ENCODE peak calls at places on chromosomes 11 and 22, in six cellular contexts. F is SK-N-SH, L is HepG2, A is K562, B is GM12892, J is GM12878. P is an unnamed sample.

GRCh38 chr11:19101803-19102520 is 15.0 kb upstream of the ZDHHC13 start:
- DNase-seq in L (no peak), J (no peak), B (no peak), F (no peak), A (no peak), P (no peak)

GRCh38 chr11:95354304-95354703 is 123.3 kb upstream of the SESN3 start:
- DNase-seq in F (no peak), J (no peak), A (no peak), B (no peak), L (no peak), P (no peak)

GRCh38 chr22:17106785-17107546 is 14.2 kb downstream of the TMEM121B start:
- DNase-seq in L (no peak), A (no peak), B (no peak), F (no peak), J (no peak), P (peak; percentile 59)

GRCh38 chr11:117877120-117877784 is 794 bp upstream of the FXYD6 start:
- DNase-seq in A (no peak), L (no peak), J (no peak), F (no peak), B (no peak), P (no peak)

GRCh38 chr11:76270387-76270786 is 64.1 kb upstream of the WNT11 start:
- DNase-seq in J (no peak), F (no peak), L (no peak), A (no peak), B (no peak), P (no peak)

GRCh38 chr11:76654980-76655379 is 15.6 kb downstream of the LRRC32 start:
- DNase-seq in A (peak; percentile 38), F (no peak), B (no peak), J (no peak), L (no peak), P (no peak)

GRCh38 chr11:129374993-129375721 is 491 bp upstream of the BARX2 start:
- DNase-seq in J (no peak), B (peak; percentile 7), F (peak; percentile 49), L (no peak), A (no peak), P (no peak)

GRCh38 chr11:76649964-76650363 is 20.6 kb downstream of the LRRC32 start:
- DNase-seq in A (no peak), J (no peak), B (no peak), F (no peak), L (no peak), P (no peak)

GRCh38 chr11:111665779-111666178 is 63.5 kb downstream of the SIK2 start:
- DNase-seq in B (no peak), J (no peak), L (peak; percentile 44), F (no peak), A (peak; percentile 12), P (no peak)

GRCh38 chr22:26460202-26460601 is 23.4 kb downstream of the HPS4 start:
- DNase-seq in L (no peak), B (no peak), J (no peak), A (no peak), F (no peak), P (no peak)

GRCh38 chr22:31451709-31452571 is 37.7 kb downstream of the EIF4ENIF1 start:
- DNase-seq in A (no peak), F (peak; percentile 27), J (peak; percentile 15), B (no peak), L (peak; percentile 57), P (no peak)

GRCh38 chr11:111542606-111543275 is 2.2 kb downstream of the LAYN start:
- DNase-seq in F (peak; percentile 79), J (no peak), B (no peak), L (no peak), A (no peak), P (no peak)

GRCh38 chr11:22690891-22691290 is 24.5 kb downstream of the GAS2 start:
- DNase-seq in L (no peak), B (no peak), A (no peak), J (no peak), F (no peak), P (no peak)

GRCh38 chr22:43774318-43774717 is 37.8 kb downstream of the EFCAB6 start:
- DNase-seq in J (no peak), A (no peak), F (no peak), L (no peak), B (no peak), P (no peak)

GRCh38 chr11:115919341-115920086 is 415.3 kb upstream of the CADM1 start:
- DNase-seq in A (no peak), J (peak; percentile 91), B (no peak), L (no peak), F (no peak), P (no peak)

DNA sequence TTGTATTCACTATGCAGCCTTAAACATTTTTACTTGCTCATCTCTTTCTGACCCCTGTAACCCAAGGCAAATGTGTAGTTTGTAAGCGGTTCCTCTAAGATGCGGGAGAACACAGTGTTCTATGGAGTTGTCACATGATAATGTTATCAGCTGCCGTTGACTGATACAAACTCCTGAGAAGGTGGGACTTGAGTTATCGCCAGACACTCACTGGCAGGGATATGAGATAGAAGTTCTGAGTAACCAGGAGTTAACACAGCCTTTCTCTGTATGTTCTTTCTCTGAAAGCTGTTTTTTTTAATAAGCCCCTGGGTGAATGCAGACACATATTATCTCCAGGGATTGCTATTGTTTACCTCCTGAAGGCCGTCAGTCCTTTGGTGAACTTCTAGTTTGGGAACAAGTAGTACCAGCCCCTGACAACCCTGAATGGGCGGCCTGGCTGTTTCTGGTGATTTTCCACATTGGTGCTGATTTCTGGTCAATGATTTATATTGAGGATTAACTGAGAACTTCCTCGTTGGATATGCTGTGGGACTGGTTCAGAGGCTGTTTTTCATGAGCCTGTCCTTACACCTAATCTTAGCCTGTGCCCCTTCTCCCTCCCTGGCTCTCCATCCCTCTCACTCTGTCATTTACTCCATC is 155.3 kb upstream of the RASSF10 start:
- DNase-seq in F (no peak), L (no peak), B (no peak), J (no peak), A (peak; percentile 70), P (no peak)
- TF ChIP-seq TAF1 in F (no peak), L (no peak), B (no peak), J (no peak), A (no peak), P (no peak)

GRCh38 chr11:34620202-34620601 is 691 bp upstream of the EHF start:
- DNase-seq in F (no peak), A (no peak), B (no peak), J (no peak), L (no peak), P (no peak)
- TF ChIP-seq TAF1 in F (no peak), A (no peak), B (no peak), J (no peak), L (no peak), P (no peak)

GRCh38 chr11:120197977-120198376 is 12.9 kb upstream of the OAF start:
- DNase-seq in A (no peak), J (no peak), B (no peak), L (peak; percentile 79), F (peak; percentile 56), P (no peak)
- TF ChIP-seq TAF1 in A (no peak), J (no peak), B (no peak), L (no peak), F (no peak), P (no peak)

GRCh38 chr22:36328635-36329216 is 59.0 kb downstream of the MYH9 start:
- DNase-seq in F (no peak), A (peak; percentile 34), B (no peak), L (no peak), J (peak; percentile 51), P (no peak)
- TF ChIP-seq TAF1 in F (no peak), A (no peak), B (no peak), L (no peak), J (no peak), P (no peak)

GRCh38 chr11:67352546-67353316 is 615 bp downstream of the POLD4 start:
- DNase-seq in F (no peak), A (no peak), J (no peak), B (no peak), L (peak; percentile 20), P (no peak)

GRCh38 chr11:67349457-67349856 is 3.9 kb downstream of the POLD4 start:
- DNase-seq in J (no peak), A (no peak), L (no peak), B (no peak), F (no peak), P (no peak)

GRCh38 chr11:67353317-67354313 is at the start of gene POLD4:
- DNase-seq in F (peak; percentile 97), B (peak; percentile 96), L (peak; percentile 89), J (peak; percentile 95), A (peak; percentile 99), P (peak; percentile 92)

GRCh38 chr11:67349927-67350465 is 3.4 kb downstream of the POLD4 start:
- DNase-seq in F (no peak), A (no peak), B (no peak), L (no peak), J (no peak), P (no peak)

GRCh38 chr11:67351275-67352005 is 1.9 kb downstream of the POLD4 start:
- DNase-seq in L (no peak), F (peak; percentile 69), B (no peak), A (peak; percentile 73), J (no peak), P (no peak)
- TF ChIP-seq TAF1 in L (no peak), F (no peak), B (no peak), A (no peak), J (no peak), P (no peak)

GRCh38 chr11:64742940-64743590 is 877 bp downstream of the RASGRP2 start:
- DNase-seq in L (no peak), J (no peak), F (peak; percentile 93), A (peak; percentile 89), B (peak; percentile 96), P (peak; percentile 96)
- TF ChIP-seq TAF1 in L (peak; percentile 14), J (no peak), F (no peak), A (peak; percentile 30), B (no peak), P (no peak)

P was measured in GM12891.